ENCODE peak calls at places on chromosomes 12 and 14, in four cellular contexts. I is breast epithelium, L is neural crest cell, K is type B pancreatic cell. W is an unnamed sample.

GRCh38 chr14:34214961-34215360 is 247.1 kb downstream of the SPTSSA start:
- DNase-seq in K (no peak), L (no peak), I (no peak), W (no peak)

GRCh38 chr12:123445388-123446344 is 9.2 kb upstream of the RILPL2 start:
- DNase-seq in I (no peak), L (no peak), K (no peak), W (no peak)

GRCh38 chr12:15846887-15847286 is 35.3 kb upstream of the STRAP start:
- DNase-seq in K (no peak), I (no peak), L (no peak), W (no peak)

GRCh38 chr12:42213954-42214426 is 24.1 kb downstream of the YAF2 start:
- DNase-seq in L (no peak), I (no peak), K (no peak), W (no peak)

GRCh38 chr12:13135336-13136178 is 32.1 kb upstream of the GSG1 start:
- DNase-seq in K (no peak), L (no peak), I (peak), W (no peak)

GRCh38 chr14:62710811-62711210 is 334.4 kb downstream of the KCNH5 start:
- DNase-seq in I (no peak), K (no peak), L (no peak), W (no peak)

GRCh38 chr12:82361461-82361915 is 3.2 kb downstream of the METTL25 start:
- DNase-seq in L (no peak), K (no peak), I (no peak), W (no peak)

GRCh38 chr14:48546996-48547395 is 871.6 kb upstream of the MDGA2 start:
- DNase-seq in L (no peak), K (no peak), I (no peak), W (no peak)

GRCh38 chr12:45989857-45990467 is 412 bp downstream of the SCAF11 start:
- DNase-seq in K (peak), I (peak), L (no peak), W (peak)

GRCh38 chr12:52233462-52234141 is 559 bp downstream of the KRT7 start:
- DNase-seq in L (no peak), K (no peak), I (no peak), W (no peak)

GRCh38 chr12:24750263-24750662 is 198.6 kb downstream of the BCAT1 start:
- DNase-seq in L (no peak), K (no peak), I (no peak), W (no peak)

GRCh38 chr12:75641031-75641780 is 129.8 kb upstream of the KRR1 start:
- DNase-seq in L (no peak), K (no peak), I (no peak), W (peak)

GRCh38 chr12:75913502-75914110 is 118.0 kb downstream of the PHLDA1 start:
- DNase-seq in L (no peak), K (no peak), I (no peak), W (no peak)

GRCh38 chr12:94525951-94526350 is 66.3 kb upstream of the CEP83 start:
- DNase-seq in I (no peak), K (no peak), L (no peak), W (no peak)

GRCh38 chr12:19988457-19988856 is 379.9 kb upstream of the PDE3A start:
- DNase-seq in K (no peak), L (no peak), I (no peak), W (no peak)

GRCh38 chr14:72699433-72699832 is 194.5 kb downstream of the DPF3 start:
- DNase-seq in L (no peak), I (no peak), K (no peak), W (no peak)

GRCh38 chr12:4446335-4446734 is 720 bp upstream of the FGF6 start:
- DNase-seq in K (no peak), I (no peak), L (no peak), W (no peak)

GRCh38 chr14:55609681-55610080 is 29.7 kb downstream of the KTN1 start:
- DNase-seq in K (no peak), I (no peak), L (no peak), W (no peak)

GRCh38 chr12:2324375-2324774 is 271.6 kb downstream of the CACNA1C start:
- DNase-seq in I (no peak), L (no peak), K (no peak), W (no peak)

GRCh38 chr12:94930216-94930654 is 73.3 kb downstream of the NDUFA12 start:
- DNase-seq in I (no peak), K (no peak), L (no peak), W (no peak)

GRCh38 chr12:101925935-101926334 is 48.6 kb downstream of the DRAM1 start:
- DNase-seq in I (no peak), L (no peak), K (no peak), W (no peak)

GRCh38 chr14:32329146-32329545 is at the start of gene AKAP6:
- DNase-seq in I (no peak), L (peak), K (no peak), W (no peak)

GRCh38 chr14:23561873-23562821 is 5.4 kb downstream of the AP1G2 start:
- DNase-seq in K (no peak), L (no peak), I (peak), W (no peak)

GRCh38 chr14:92352158-92352985 is 29.4 kb downstream of the SLC24A4 start:
- DNase-seq in L (no peak), K (no peak), I (no peak), W (no peak)

GRCh38 chr12:19451196-19451595 is 11.9 kb downstream of the AEBP2 start:
- DNase-seq in I (no peak), K (no peak), L (no peak), W (no peak)

GRCh38 chr14:67270354-67270753 is 29.1 kb downstream of the PALS1 start:
- DNase-seq in I (no peak), L (no peak), K (no peak), W (no peak)

GRCh38 chr12:114092981-114093380 is 126.9 kb upstream of the RBM19 start:
- DNase-seq in L (no peak), I (no peak), K (no peak), W (no peak)

GRCh38 chr14:24818054-24818822 is 184.2 kb upstream of the GZMB start:
- DNase-seq in L (no peak), I (no peak), K (no peak), W (no peak)

GRCh38 chr14:25868521-25869314 is 729.1 kb downstream of the NOVA1 start:
- DNase-seq in L (no peak), I (peak), K (no peak), W (no peak)

GRCh38 chr12:25495336-25496097 is 57.6 kb downstream of the LMNTD1 start:
- DNase-seq in L (no peak), I (no peak), K (no peak), W (no peak)

GRCh38 chr14:85319998-85320397 is 209.9 kb upstream of the FLRT2 start:
- DNase-seq in I (no peak), L (no peak), K (no peak), W (no peak)

GRCh38 chr14:76432967-76433752 is 57.2 kb downstream of the ESRRB start:
- DNase-seq in I (no peak), L (no peak), K (no peak), W (no peak)

GRCh38 chr14:71114580-71114979 is 207.3 kb downstream of the PCNX1 start:
- DNase-seq in I (no peak), K (no peak), L (no peak), W (no peak)

GRCh38 chr12:67633708-67634107 is 14.8 kb upstream of the DYRK2 start:
- DNase-seq in L (no peak), K (no peak), I (no peak), W (no peak)

GRCh38 chr12:25284024-25284423 is 33.3 kb upstream of the KRAS start:
- DNase-seq in K (no peak), L (no peak), I (no peak), W (no peak)

GRCh38 chr14:70622111-70622712 is 19.5 kb upstream of the TTC9 start:
- DNase-seq in I (no peak), K (no peak), L (peak), W (no peak)

GRCh38 chr12:46459111-46459510 is 86.5 kb upstream of the SLC38A2 start:
- DNase-seq in I (no peak), L (no peak), K (no peak), W (no peak)

GRCh38 chr12:131399000-131399399 is 311.9 kb upstream of the SFSWAP start:
- DNase-seq in I (no peak), L (no peak), K (no peak), W (no peak)

GRCh38 chr12:54128466-54128865 is 60.3 kb downstream of the SMUG1 start:
- DNase-seq in I (no peak), K (no peak), L (no peak), W (no peak)

GRCh38 chr12:119989619-119990381 is 764 bp downstream of the BICDL1 start:
- DNase-seq in I (peak), K (peak), L (peak), W (peak)

DNA sequence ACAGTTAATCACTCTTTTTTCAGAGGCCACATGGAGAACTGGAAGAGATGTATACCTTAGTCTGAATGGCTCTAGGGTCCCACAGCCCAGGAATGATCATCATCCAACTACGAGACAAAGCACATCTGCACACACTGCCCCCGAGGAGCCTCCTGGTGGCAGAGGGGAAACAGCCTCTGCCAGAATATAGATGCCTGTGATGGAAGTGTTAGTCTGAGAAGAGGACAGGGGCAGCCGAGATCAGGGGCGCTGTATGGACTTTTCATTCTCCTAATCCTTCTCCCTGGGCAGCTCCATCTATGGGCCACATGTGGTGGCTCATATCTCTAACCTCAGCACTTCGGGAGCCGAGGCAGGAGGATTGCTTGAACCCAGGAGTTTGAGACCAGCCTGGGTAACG is 82.8 kb upstream of the CAPRIN2 start:
- DNase-seq in I (no peak), K (no peak), L (no peak), W (no peak)
- TF ChIP-seq CTCF in I (no peak), K (no peak), L (peak), W (no peak)

GRCh38 chr12:73112035-73112816 is 840.1 kb downstream of the TRHDE start:
- DNase-seq in I (no peak), L (no peak), K (no peak), W (no peak)

GRCh38 chr12:73106296-73106695 is 834.1 kb downstream of the TRHDE start:
- DNase-seq in L (no peak), K (no peak), I (no peak), W (no peak)

GRCh38 chr12:73106896-73107295 is 834.7 kb downstream of the TRHDE start:
- DNase-seq in K (no peak), L (no peak), I (no peak), W (no peak)

DNA sequence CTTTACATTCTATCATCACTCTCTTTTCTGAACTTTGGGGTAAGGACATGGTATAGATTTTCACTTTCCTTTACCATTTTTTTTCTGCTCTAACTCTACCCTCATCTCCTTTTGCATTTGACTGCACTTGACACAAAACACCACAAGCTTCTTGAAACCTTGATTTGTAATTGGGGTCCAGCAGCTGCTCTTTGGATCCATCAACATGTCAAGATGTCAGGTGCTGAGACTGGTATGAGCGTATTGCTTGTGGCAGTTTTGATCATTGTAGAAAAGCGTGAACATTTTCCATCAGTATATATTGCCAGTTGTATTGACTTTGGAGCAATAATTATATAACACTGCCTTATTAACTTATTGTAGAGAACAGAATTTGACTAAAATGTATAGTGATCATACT is 838.6 kb downstream of the TRHDE start:
- DNase-seq in I (no peak), L (no peak), K (no peak), W (no peak)
- TF ChIP-seq CTCF in I (no peak), L (no peak), K (no peak), W (no peak)

GRCh38 chr14:65356327-65356836 is 56.1 kb upstream of the FUT8 start:
- DNase-seq in K (no peak), I (peak), L (no peak), W (no peak)
- TF ChIP-seq CTCF in K (no peak), I (no peak), L (no peak), W (no peak)

DNA sequence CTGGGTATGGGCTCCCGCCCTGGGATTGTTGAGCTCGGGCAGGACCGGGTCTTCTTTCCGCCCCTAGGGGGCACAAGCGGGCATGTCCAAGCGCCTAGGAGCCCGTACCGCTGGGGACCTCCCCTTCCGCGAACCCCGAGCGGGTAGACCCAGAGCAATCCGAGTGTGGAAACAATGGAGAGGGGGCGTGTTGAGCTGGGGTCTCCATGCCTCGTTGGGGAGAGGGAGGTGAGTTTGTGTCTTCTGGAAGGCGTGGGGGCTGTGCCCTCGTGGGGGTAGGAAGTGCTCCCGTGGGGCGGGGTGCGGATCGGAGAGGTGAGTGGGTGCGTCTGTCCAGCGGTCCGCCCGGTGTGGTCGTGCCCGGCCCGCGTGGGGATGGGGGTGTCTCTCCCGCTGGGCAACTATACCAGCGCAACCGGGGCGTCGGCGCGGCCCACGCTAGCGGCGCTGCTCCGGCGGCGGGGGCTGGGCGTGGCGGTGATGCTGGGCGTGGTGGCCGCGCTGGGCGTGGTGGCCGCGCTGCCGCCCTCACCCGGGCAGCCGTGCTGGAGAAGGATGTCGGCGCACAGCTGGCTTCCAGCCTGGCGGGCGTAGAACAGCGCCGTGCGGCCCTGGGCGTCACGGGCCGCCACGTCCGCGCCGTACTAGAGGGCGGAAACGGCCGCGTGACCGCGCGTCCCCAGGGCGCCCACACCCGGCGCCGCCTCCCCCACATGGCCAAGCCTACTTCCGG is 12.2 kb downstream of the AGAP2 start:
- DNase-seq in K (peak), I (peak), L (peak), W (peak)
- TF ChIP-seq CTCF in K (peak), I (peak), L (peak), W (no peak)

DNA sequence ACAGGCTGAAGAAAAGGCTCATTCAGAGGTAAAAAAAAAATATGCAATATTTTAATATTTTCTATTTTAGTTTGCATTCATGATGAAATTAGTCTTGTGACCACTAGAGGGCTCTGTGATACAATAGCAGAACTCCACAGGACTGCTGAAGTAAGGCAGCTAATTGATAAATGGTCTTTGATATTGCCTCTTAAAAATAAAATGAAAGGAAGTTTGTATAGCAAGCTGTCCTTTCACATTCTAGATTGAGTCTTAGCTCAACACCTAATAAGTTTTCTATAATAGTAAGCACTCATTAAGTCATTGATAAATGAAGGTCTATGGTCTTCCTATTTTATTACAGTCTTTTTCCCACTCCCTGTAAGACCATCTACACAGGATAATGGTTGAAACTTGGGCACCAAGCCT is 315.7 kb downstream of the NAV3 start:
- DNase-seq in I (no peak), L (no peak), K (no peak), W (no peak)
- TF ChIP-seq CTCF in I (peak), L (peak), K (peak), W (peak)

DNA sequence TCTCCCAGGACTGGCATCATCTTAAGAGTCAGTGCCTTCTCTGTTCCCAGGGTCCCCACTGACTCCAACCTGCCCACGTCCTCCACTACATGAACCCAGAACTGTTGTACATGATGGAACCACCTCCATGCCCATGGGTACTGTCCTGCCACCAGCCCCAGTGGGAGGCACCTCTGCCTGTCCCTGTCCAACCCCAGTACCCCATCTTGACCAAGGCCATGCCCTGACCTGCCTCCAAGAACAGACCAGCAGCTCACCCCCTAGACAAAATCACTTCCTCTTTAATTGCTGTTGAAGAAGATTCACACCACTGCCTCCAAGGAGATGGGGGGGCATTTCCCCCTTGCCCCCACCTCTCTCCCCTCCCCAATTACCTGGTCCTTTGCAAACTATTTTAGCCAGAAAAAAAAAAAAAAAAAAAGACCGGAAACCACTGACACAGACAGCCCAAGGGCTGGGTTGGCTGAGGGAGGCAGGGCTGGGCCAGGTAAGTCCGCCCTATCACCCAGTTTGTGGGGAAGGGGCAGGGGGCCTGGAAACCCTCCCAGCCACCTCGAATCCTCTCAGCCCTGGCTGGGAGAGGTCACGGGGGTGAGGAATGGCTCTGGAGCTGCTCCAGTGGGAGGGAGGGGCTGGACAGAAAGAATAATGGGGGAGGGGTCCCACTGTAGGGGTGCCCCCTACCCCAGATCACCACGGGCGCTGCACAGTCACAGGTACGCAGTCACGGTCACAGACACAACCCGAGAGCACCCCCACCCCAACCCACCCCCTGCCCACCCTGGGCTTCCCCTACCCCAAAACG is 13.4 kb downstream of the AGAP2 start:
- DNase-seq in L (no peak), K (peak), I (peak), W (peak)
- TF ChIP-seq CTCF in L (no peak), K (no peak), I (no peak), W (no peak)

DNA sequence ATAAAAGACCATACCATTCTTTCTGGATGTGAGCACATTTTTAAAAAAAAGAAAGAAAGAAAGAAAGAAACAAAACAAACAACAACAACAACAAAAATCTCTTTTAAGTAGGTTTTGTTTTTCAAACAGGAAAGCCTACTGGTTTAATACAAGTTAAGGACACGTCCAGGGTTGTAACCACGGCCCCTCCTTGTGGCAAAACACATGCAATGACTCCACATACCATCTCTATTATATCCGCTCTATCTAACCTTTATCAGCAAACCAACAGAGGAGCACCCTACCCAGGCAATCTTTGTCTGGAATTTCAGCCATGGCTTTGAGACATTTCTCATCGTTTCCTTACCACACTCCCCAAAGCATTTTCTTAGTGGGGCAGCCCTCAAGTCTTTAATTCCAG is 360.5 kb upstream of the TMPO start:
- DNase-seq in K (no peak), I (no peak), L (peak), W (no peak)
- TF ChIP-seq CTCF in K (peak), I (no peak), L (peak), W (no peak)

GRCh38 chr12:128844031-128844635 is 9.1 kb upstream of the GLT1D1 start:
- DNase-seq in K (no peak), I (no peak), L (no peak), W (no peak)
- TF ChIP-seq CTCF in K (peak), I (no peak), L (peak), W (no peak)

DNA sequence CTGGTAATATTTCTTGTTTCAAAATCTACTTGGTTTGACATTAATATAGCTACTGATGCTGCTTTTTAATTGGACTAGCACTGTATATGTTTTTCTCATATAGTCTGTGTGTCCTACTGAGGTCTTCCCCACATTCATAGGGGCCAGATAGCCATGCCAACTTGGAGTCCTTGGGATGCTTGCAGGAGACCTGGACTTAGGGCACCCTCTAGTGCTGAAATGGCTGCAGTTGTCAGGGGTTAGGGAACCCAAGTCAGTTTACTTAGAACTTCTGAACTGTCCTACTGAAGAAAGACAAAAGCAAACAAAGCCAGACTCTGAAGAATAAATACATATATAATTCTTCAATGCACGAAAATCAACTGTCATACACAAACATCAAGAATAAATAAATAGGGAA is 279.9 kb upstream of the SYT1 start:
- DNase-seq in I (no peak), L (no peak), K (no peak), W (no peak)
- TF ChIP-seq CTCF in I (no peak), L (peak), K (peak), W (no peak)

W was measured in natural killer cell.